ENCODE peak calls at places on chromosomes 13 and 19, in eight cellular contexts. L is thyroid gland, H is PC-9, B is adrenal gland, X is testis, M is GM12865, Y is thoracic aorta, O is ascending aorta. W is an unnamed sample.

GRCh38 chr13:32472194-32472621 is 44.3 kb upstream of the N4BP2L1 start:
- DNase-seq in L (no peak), Y (no peak), H (no peak), X (no peak), B (no peak), M (peak), O (no peak), W (no peak)

GRCh38 chr13:75180805-75181455 is 301.0 kb downstream of the TBC1D4 start:
- DNase-seq in M (no peak), B (no peak), Y (no peak), X (no peak), H (no peak), O (no peak), L (no peak), W (no peak)

GRCh38 chr13:71217827-71218226 is 649.2 kb downstream of the DACH1 start:
- DNase-seq in O (no peak), H (no peak), X (no peak), L (no peak), B (no peak), Y (no peak), M (no peak), W (no peak)

GRCh38 chr19:43620061-43621001 is 902 bp upstream of the ZNF428 start:
- DNase-seq in B (no peak), M (no peak), L (no peak), Y (peak), H (no peak), X (no peak), O (no peak), W (no peak)

GRCh38 chr13:58823701-58824100 is 1192.2 kb downstream of the PCDH17 start:
- DNase-seq in X (no peak), M (no peak), H (no peak), O (no peak), L (no peak), Y (no peak), B (no peak), W (no peak)

GRCh38 chr19:54795763-54796162 is 7.6 kb upstream of the KIR2DL4 start:
- DNase-seq in L (no peak), M (no peak), B (no peak), O (no peak), X (no peak), Y (no peak), H (no peak), W (no peak)

GRCh38 chr13:95261956-95262355 is 39.3 kb downstream of the ABCC4 start:
- DNase-seq in B (no peak), L (no peak), X (no peak), O (no peak), H (no peak), Y (no peak), M (no peak), W (no peak)

GRCh38 chr13:84445776-84446175 is 563.5 kb upstream of the SLITRK1 start:
- DNase-seq in O (no peak), X (no peak), B (no peak), L (no peak), Y (no peak), M (no peak), H (no peak), W (no peak)

GRCh38 chr13:25137624-25137892 is 34.5 kb downstream of the AMER2 start:
- DNase-seq in O (no peak), L (no peak), Y (no peak), M (no peak), H (no peak), X (no peak), B (no peak), W (no peak)

GRCh38 chr19:11478167-11479089 is 2.4 kb downstream of the ELAVL3 start:
- DNase-seq in B (no peak), O (no peak), L (no peak), H (no peak), M (no peak), X (no peak), Y (no peak), W (no peak)

GRCh38 chr19:41192574-41193419 is at the start of gene CYP2S1:
- DNase-seq in O (no peak), X (no peak), M (no peak), B (no peak), H (peak), Y (no peak), L (no peak), W (no peak)

GRCh38 chr19:49445997-49446396 is 4.7 kb upstream of the SLC17A7 start:
- DNase-seq in O (no peak), Y (no peak), X (no peak), M (no peak), H (no peak), B (no peak), L (no peak), W (no peak)

GRCh38 chr19:35053667-35054293 is 12.3 kb downstream of the HPN start:
- DNase-seq in X (no peak), M (no peak), B (no peak), Y (no peak), O (no peak), H (no peak), L (no peak), W (no peak)

GRCh38 chr19:35056513-35057063 is 15.1 kb downstream of the HPN start:
- DNase-seq in M (no peak), H (no peak), L (no peak), O (no peak), X (no peak), Y (no peak), B (no peak), W (no peak)

GRCh38 chr19:35058370-35058769 is 16.8 kb downstream of the HPN start:
- DNase-seq in X (no peak), M (no peak), Y (no peak), L (no peak), O (no peak), B (no peak), H (no peak), W (no peak)

GRCh38 chr19:35054626-35055025 is 13.1 kb downstream of the HPN start:
- DNase-seq in M (no peak), Y (no peak), L (no peak), O (no peak), X (no peak), B (no peak), H (no peak), W (no peak)

DNA sequence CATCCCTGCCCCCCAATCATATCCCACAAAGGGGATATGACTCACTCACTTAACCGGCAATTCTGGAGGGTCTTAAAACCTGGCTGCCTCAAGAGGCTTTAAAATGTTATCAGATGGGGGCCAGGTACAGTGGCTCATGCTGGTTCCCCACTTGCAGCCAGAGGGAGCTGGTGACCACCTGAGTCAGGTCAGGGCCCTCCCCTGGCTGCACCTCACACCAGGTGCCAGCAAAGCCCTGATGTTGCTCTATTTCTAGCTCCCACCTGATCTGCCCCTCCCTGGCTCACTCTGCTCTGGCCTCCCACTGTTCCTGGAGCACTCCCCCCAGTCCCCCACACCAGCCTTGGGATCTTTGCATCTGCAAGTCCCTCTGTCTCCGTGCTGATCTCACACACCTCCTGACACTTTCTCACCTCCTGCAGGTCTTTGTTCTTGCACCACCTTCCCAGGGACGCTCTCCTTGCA is 14.2 kb downstream of the HPN start:
- DNase-seq in H (peak), X (no peak), Y (no peak), M (peak), B (no peak), O (no peak), L (no peak), W (no peak)
- TF ChIP-seq CTCF in H (peak), X (no peak), Y (no peak), M (peak), B (no peak), O (no peak), L (no peak), W (no peak)

GRCh38 chr13:61078976-61079770 is 336.5 kb downstream of the PCDH20 start:
- DNase-seq in H (no peak), L (no peak), M (no peak), X (no peak), Y (no peak), B (no peak), O (no peak), W (no peak)
- H3K4me3 ChIP-seq in H (no peak), L (no peak), M (no peak), X (no peak), Y (no peak), B (no peak), O (no peak), W (no peak)

GRCh38 chr19:51514866-51515481 is 13.4 kb upstream of the SIGLEC12 start:
- DNase-seq in L (peak), H (no peak), X (no peak), B (no peak), Y (no peak), O (no peak), M (peak), W (peak)
- TF ChIP-seq CTCF in L (peak), H (peak), X (peak), B (peak), Y (peak), O (peak), M (peak), W (peak)

DNA sequence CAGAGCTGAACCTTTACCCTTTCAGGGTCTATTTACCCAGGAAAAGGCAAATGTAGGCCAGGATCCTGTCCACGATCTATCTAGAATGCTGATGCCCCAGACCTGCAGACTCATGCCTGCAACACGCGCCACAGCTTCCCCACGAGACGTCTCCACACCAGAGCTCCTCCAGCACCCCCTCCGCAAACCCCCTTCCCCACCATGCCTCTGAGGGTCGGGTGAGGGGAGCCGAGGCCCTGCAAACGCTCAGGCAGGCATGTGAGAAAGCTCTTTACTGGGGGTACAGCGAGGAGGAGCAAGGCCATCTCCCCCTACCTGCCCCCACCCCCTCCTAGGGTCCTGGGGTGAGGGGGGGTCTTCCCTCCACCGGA is 8.9 kb downstream of the DYRK1B start:
- DNase-seq in L (no peak), B (peak), Y (no peak), X (no peak), M (no peak), O (no peak), H (no peak), W (no peak)
- H3K4me3 ChIP-seq in L (no peak), B (no peak), Y (peak), X (no peak), M (peak), O (peak), H (no peak), W (peak)

GRCh38 chr19:6270822-6271221 is 9.0 kb downstream of the MLLT1 start:
- DNase-seq in M (no peak), O (no peak), B (no peak), X (no peak), L (no peak), Y (no peak), H (no peak), W (no peak)

GRCh38 chr19:6271721-6272410 is 7.9 kb downstream of the MLLT1 start:
- DNase-seq in H (no peak), X (peak), L (peak), O (no peak), Y (no peak), B (peak), M (no peak), W (no peak)

GRCh38 chr19:6272411-6272791 is 7.4 kb downstream of the MLLT1 start:
- DNase-seq in O (no peak), X (no peak), M (no peak), L (no peak), H (no peak), Y (no peak), B (peak), W (no peak)

GRCh38 chr19:6270076-6270745 is 9.6 kb downstream of the MLLT1 start:
- DNase-seq in H (no peak), M (no peak), L (no peak), Y (no peak), O (no peak), B (no peak), X (no peak), W (no peak)

GRCh38 chr19:6271251-6271650 is 8.5 kb downstream of the MLLT1 start:
- DNase-seq in Y (no peak), M (no peak), B (no peak), L (peak), X (no peak), H (no peak), O (no peak), W (no peak)
- TF ChIP-seq CTCF in Y (no peak), M (no peak), B (no peak), L (no peak), X (no peak), H (no peak), O (no peak), W (peak)

DNA sequence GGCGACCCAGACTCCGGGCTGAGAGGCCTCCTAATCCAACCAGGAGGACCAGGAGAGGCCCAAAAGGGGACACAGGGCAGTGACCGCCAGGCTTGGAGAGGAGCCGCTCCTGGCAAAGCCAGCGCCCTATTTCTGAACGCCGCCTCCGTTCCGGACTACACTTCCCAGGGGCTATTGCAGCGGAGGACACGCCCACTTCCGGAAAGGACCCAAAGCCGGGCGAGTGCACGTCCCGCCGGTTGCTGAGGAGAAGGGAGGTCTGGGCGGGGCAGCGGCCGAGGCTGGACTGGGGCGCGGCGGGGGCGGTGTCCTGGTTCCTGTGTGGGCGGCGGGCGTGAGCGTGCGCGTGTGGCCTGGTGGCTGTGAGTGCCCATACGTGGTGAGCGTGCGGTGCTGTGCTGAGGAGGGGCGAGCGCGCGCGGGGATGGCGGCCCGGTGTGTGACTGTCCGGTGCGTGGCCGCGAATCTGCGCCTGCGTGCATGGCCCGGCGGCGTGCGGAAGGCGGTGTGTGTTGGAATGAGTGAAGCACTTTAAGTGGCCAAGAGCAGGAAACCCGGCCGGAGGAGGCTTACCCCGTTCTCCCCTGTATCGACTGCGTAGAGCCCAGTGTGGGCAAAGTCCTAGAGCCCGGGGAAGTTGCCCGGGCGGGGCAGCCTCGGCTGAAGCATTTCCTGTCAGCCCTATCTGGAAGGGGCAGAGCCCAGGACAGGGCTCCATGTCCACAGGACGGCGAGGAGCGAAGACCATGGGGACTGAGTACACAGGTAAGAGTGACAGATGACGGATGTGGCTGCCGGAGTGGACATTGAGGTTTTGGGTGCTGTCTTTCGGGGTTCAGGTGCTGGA is at the start of gene ZNF470:
- DNase-seq in H (peak), O (peak), Y (peak), X (peak), B (peak), L (peak), M (peak), W (peak)
- H3K4me3 ChIP-seq in H (peak), O (peak), Y (peak), X (peak), B (peak), L (peak), M (peak), W (peak)

GRCh38 chr13:34076319-34076718 is 258.4 kb downstream of the RFC3 start:
- DNase-seq in B (no peak), L (no peak), O (no peak), M (no peak), X (no peak), Y (no peak), H (no peak), W (no peak)

GRCh38 chr13:34078334-34078999 is 260.5 kb downstream of the RFC3 start:
- DNase-seq in H (no peak), M (no peak), Y (no peak), B (no peak), X (no peak), L (no peak), O (no peak), W (no peak)

DNA sequence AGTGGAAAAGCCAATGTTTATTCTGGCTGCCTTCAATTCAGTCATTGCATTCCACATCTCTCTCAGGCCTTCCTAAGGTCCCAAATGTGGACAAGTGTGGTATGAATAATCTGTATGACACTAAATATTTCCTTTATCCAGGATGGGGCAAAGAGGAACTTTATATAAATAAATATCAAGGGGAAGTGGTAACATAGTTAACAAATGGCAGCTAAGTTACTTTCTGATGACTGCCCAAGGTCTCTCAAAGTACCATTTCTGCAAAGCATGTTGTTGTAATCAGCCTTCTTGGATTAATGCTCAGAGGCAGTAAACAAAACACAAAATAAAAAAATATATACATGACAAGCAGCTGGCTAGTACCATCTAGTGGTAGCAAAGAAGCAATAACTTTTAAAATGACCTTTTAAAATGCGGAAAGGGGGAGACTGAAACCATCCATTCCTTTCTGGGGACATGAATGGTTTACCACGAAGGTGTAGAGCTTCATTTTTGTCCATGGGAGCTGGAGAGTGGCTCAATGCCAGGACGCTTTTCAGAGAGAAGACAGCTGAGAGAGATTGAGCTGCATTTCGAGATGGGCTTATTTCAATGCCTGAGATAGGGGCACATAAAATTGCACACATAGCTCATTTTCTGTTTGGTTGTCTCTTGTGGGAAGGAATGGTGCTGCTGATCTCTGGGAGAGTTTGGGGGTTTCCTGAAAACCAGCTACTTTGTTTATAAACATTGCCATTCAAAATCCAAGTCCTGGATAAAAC is 259.2 kb downstream of the RFC3 start:
- DNase-seq in X (no peak), M (peak), H (no peak), B (peak), O (no peak), Y (no peak), L (no peak), W (no peak)
- TF ChIP-seq CTCF in X (peak), M (peak), H (peak), B (peak), O (no peak), Y (peak), L (peak), W (peak)

W was measured in LNCaP clone FGC.